ENCODE peak calls at places on chromosomes 1 and 21, in six cellular contexts. D is lower leg skin; J is GM23248; X is stimulated activated CD4-positive, alpha-beta T cell treated with anti-CD3 and anti-CD28 coated beads, TNF-alpha, amount 100 ng/mL, for 24 hours; H is germinal center; O is HS-5. Y is an unnamed sample.

GRCh38 chr1:244165701-244166100 is 114.6 kb downstream of the ZBTB18 start:
- DNase-seq in D (no peak), J (no peak), X (no peak), H (no peak), O (no peak), Y (no peak)

GRCh38 chr1:226814751-226815496 is 55.5 kb upstream of the PSEN2 start:
- DNase-seq in D (peak), J (peak), X (no peak), H (no peak), O (peak), Y (no peak)

GRCh38 chr1:23601104-23601967 is 42.0 kb upstream of the ID3 start:
- DNase-seq in D (no peak), J (no peak), X (no peak), H (no peak), O (no peak), Y (no peak)

GRCh38 chr1:64135501-64136245 is 67.8 kb upstream of the UBE2U start:
- DNase-seq in D (no peak), J (no peak), X (no peak), H (no peak), O (no peak), Y (no peak)

GRCh38 chr1:174818951-174819350 is 180.8 kb upstream of the CACYBP start:
- DNase-seq in D (peak), J (peak), X (no peak), H (no peak), O (peak), Y (no peak)

GRCh38 chr1:173285046-173285445 is 77.9 kb upstream of the TNFSF4 start:
- DNase-seq in D (no peak), J (no peak), X (no peak), H (no peak), O (no peak), Y (no peak)

GRCh38 chr1:172492421-172492820 is 40.5 kb upstream of the SUCO start:
- DNase-seq in D (no peak), J (no peak), X (no peak), H (no peak), O (no peak), Y (no peak)

GRCh38 chr21:42941696-42942085 is 16.3 kb upstream of the ERVH48-1 start:
- DNase-seq in D (no peak), J (no peak), X (no peak), H (no peak), O (no peak), Y (no peak)

GRCh38 chr1:91402023-91402422 is 2.6 kb downstream of the HFM1 start:
- DNase-seq in D (no peak), J (peak), X (no peak), H (peak), O (no peak), Y (no peak)

GRCh38 chr21:43716376-43717165 is 2.4 kb upstream of the PDXK start:
- DNase-seq in D (no peak), J (peak), X (no peak), H (peak), O (no peak), Y (no peak)

GRCh38 chr1:235557495-235557894 is 53.2 kb upstream of the B3GALNT2 start:
- DNase-seq in D (no peak), J (no peak), X (no peak), H (no peak), O (no peak), Y (peak)

GRCh38 chr1:22236151-22236550 is 93.3 kb upstream of the WNT4 start:
- DNase-seq in D (no peak), J (no peak), X (no peak), H (no peak), O (no peak), Y (no peak)

GRCh38 chr21:44258056-44258725 is 3.5 kb downstream of the DNMT3L start:
- DNase-seq in D (no peak), J (no peak), X (no peak), H (no peak), O (no peak), Y (no peak)

GRCh38 chr1:113091988-113092602 is 19.1 kb downstream of the LRIG2 start:
- DNase-seq in D (no peak), J (no peak), X (no peak), H (no peak), O (no peak), Y (no peak)

GRCh38 chr1:81681570-81681969 is 119.2 kb upstream of the ADGRL2 start:
- DNase-seq in D (no peak), J (peak), X (no peak), H (no peak), O (no peak), Y (no peak)

GRCh38 chr1:10788592-10789006 is 7.8 kb downstream of the CASZ1 start:
- DNase-seq in D (no peak), J (no peak), X (no peak), H (no peak), O (no peak), Y (peak)

GRCh38 chr21:14306143-14306907 is 76.6 kb downstream of the HSPA13 start:
- DNase-seq in D (no peak), J (peak), X (no peak), H (no peak), O (no peak), Y (no peak)

GRCh38 chr1:223233019-223233409 is 90.0 kb upstream of the TLR5 start:
- DNase-seq in D (no peak), J (no peak), X (no peak), H (no peak), O (no peak), Y (no peak)

GRCh38 chr1:36177589-36178463 is 21.9 kb downstream of the MAP7D1 start:
- DNase-seq in D (no peak), J (no peak), X (no peak), H (no peak), O (no peak), Y (peak)

GRCh38 chr1:179058343-179059184 is 23.3 kb upstream of the TOR3A start:
- DNase-seq in D (no peak), J (peak), X (no peak), H (no peak), O (peak), Y (no peak)

GRCh38 chr1:214546076-214546475 is 5.3 kb downstream of the PTPN14 start:
- DNase-seq in D (no peak), J (no peak), X (no peak), H (no peak), O (no peak), Y (no peak)

GRCh38 chr1:212685429-212685828 is 14.2 kb downstream of the BATF3 start:
- DNase-seq in D (no peak), J (no peak), X (no peak), H (no peak), O (no peak), Y (no peak)

GRCh38 chr1:185646202-185646683 is 87.9 kb upstream of the HMCN1 start:
- DNase-seq in D (peak), J (peak), X (no peak), H (no peak), O (peak), Y (peak)

GRCh38 chr1:224498574-224499170 is 64.1 kb upstream of the WDR26 start:
- DNase-seq in D (no peak), J (peak), X (no peak), H (no peak), O (no peak), Y (peak)